ENCODE peak calls at places on chromosomes 12 and 14, in five cellular contexts. S, Y, J, X and O are unnamed samples.

GRCh38 chr12:45726594-45727300 is 2.8 kb upstream of the ARID2 start:
- DNase-seq in S (peak), Y (peak), J (peak), X (peak), O (peak)

GRCh38 chr14:46405095-46405494 is 246.5 kb downstream of the RPL10L start:
- DNase-seq in S (no peak), Y (no peak), J (no peak), X (no peak), O (no peak)

GRCh38 chr12:69466867-69467266 is 3.3 kb upstream of the FRS2 start:
- DNase-seq in S (no peak), Y (no peak), J (no peak), X (no peak), O (no peak)

GRCh38 chr12:52243774-52244614 is 11.0 kb downstream of the KRT7 start:
- DNase-seq in S (peak), Y (no peak), J (peak), X (peak), O (peak)

GRCh38 chr14:103594265-103594664 is 31.5 kb downstream of the COA8 start:
- DNase-seq in S (peak), Y (no peak), J (peak), X (no peak), O (peak)

GRCh38 chr12:26345471-26346003 is 150.2 kb downstream of the SSPN start:
- DNase-seq in S (peak), Y (no peak), J (peak), X (no peak), O (peak)

GRCh38 chr14:33765251-33765650 is 185.6 kb downstream of the EGLN3 start:
- DNase-seq in S (no peak), Y (peak), J (peak), X (peak), O (peak)

GRCh38 chr14:32650665-32651064 is 288.0 kb upstream of the NPAS3 start:
- DNase-seq in S (no peak), Y (no peak), J (no peak), X (no peak), O (no peak)

GRCh38 chr12:3273409-3273853 is 196.3 kb downstream of the TSPAN9 start:
- DNase-seq in S (peak), Y (no peak), J (peak), X (peak), O (peak)

GRCh38 chr14:75833326-75834020 is 148.3 kb downstream of the TGFB3 start:
- DNase-seq in S (peak), Y (no peak), J (no peak), X (no peak), O (no peak)

GRCh38 chr12:79690156-79690605 is 583 bp downstream of the PAWR start:
- DNase-seq in S (peak), Y (peak), J (no peak), X (no peak), O (no peak)

GRCh38 chr12:6567112-6567680 is 895 bp downstream of the NOP2 start:
- DNase-seq in S (peak), Y (no peak), J (no peak), X (no peak), O (no peak)

GRCh38 chr12:14995583-14996425 is 23.0 kb downstream of the PDE6H start:
- DNase-seq in S (peak), Y (no peak), J (peak), X (peak), O (peak)

GRCh38 chr12:18723752-18724151 is 14.1 kb downstream of the PLCZ1 start:
- DNase-seq in S (peak), Y (no peak), J (peak), X (peak), O (peak)

GRCh38 chr12:89863332-89863938 is 154.8 kb upstream of the ATP2B1 start:
- DNase-seq in S (no peak), Y (no peak), J (no peak), X (no peak), O (no peak)

GRCh38 chr12:85076688-85077430 is 40.7 kb downstream of the LRRIQ1 start:
- DNase-seq in S (peak), Y (no peak), J (peak), X (peak), O (peak)

GRCh38 chr12:110266980-110267620 is 13.9 kb upstream of the ATP2A2 start:
- DNase-seq in S (peak), Y (no peak), J (peak), X (no peak), O (peak)

GRCh38 chr14:29853272-29853671 is 74.4 kb downstream of the PRKD1 start:
- DNase-seq in S (peak), Y (no peak), J (peak), X (no peak), O (peak)

GRCh38 chr14:63726499-63726898 is 1.4 kb downstream of the SGPP1 start:
- DNase-seq in S (no peak), Y (no peak), J (no peak), X (no peak), O (no peak)

GRCh38 chr12:122793685-122794106 is 19.3 kb downstream of the CCDC62 start:
- DNase-seq in S (peak), Y (peak), J (peak), X (peak), O (peak)

GRCh38 chr14:40368314-40368713 is 936.1 kb upstream of the FBXO33 start:
- DNase-seq in S (no peak), Y (no peak), J (peak), X (no peak), O (no peak)

GRCh38 chr12:89140580-89141236 is 211.6 kb downstream of the DUSP6 start:
- DNase-seq in S (peak), Y (no peak), J (peak), X (no peak), O (peak)

GRCh38 chr14:37903561-37904191 is 304.0 kb upstream of the SSTR1 start:
- DNase-seq in S (peak), Y (peak), J (peak), X (peak), O (peak)

GRCh38 chr14:31405106-31405505 is 15.2 kb downstream of the HEATR5A start:
- DNase-seq in S (no peak), Y (no peak), J (no peak), X (no peak), O (no peak)

GRCh38 chr12:47276253-47277070 is 196.7 kb upstream of the AMIGO2 start:
- DNase-seq in S (peak), Y (no peak), J (peak), X (peak), O (no peak)

GRCh38 chr12:110245278-110245868 is 35.7 kb upstream of the ATP2A2 start:
- DNase-seq in S (peak), Y (peak), J (no peak), X (no peak), O (no peak)

GRCh38 chr14:35553808-35554207 is 19.8 kb downstream of the INSM2 start:
- DNase-seq in S (peak), Y (no peak), J (peak), X (no peak), O (peak)